ENCODE peak calls at places on chromosome 1, in ten cellular contexts. D is endothelial cell of umbilical vein, E is body of pancreas, M is IMR-90, I is gastrocnemius medialis, R is NB4, X is breast epithelium, J is right lobe of liver, H is heart left ventricle, Z is lower leg skin. A is an unnamed sample.

GRCh38 chr1:23354260-23354659 is 10.2 kb upstream of the HNRNPR start:
- DNase-seq in D (no peak), E (no peak), M (no peak), I (no peak), R (peak; percentile 50), X (no peak), J (no peak), H (no peak), Z (no peak), A (no peak)

GRCh38 chr1:57064379-57064778 is 98.6 kb upstream of the C8B start:
- DNase-seq in D (no peak), E (no peak), M (no peak), I (no peak), R (no peak), X (no peak), J (no peak), H (no peak), Z (no peak), A (no peak)

GRCh38 chr1:27400035-27400962 is 7.9 kb downstream of the GPR3 start:
- DNase-seq in D (no peak), E (no peak), M (no peak), I (no peak), R (no peak), X (no peak), J (no peak), H (no peak), Z (no peak), A (no peak)

GRCh38 chr1:67607699-67608098 is 77.3 kb upstream of the GADD45A start:
- DNase-seq in D (no peak), E (no peak), M (no peak), I (no peak), R (no peak), X (no peak), J (no peak), H (no peak), Z (no peak), A (no peak)

GRCh38 chr1:38680801-38681510 is 178.6 kb downstream of the RRAGC start:
- DNase-seq in D (peak; percentile 15), E (no peak), M (no peak), I (no peak), R (peak; percentile 47), X (no peak), J (no peak), H (no peak), Z (no peak), A (no peak)

GRCh38 chr1:225651376-225651871 is 1.5 kb downstream of the ENAH start:
- DNase-seq in D (peak; percentile 57), E (no peak), M (peak; percentile 51), I (no peak), R (no peak), X (no peak), J (no peak), H (no peak), Z (no peak), A (no peak)

GRCh38 chr1:192539450-192540132 is 36.0 kb upstream of the RGS1 start:
- DNase-seq in D (peak; percentile 95), E (peak; percentile 17), M (peak; percentile 98), I (no peak), R (no peak), X (no peak), J (no peak), H (no peak), Z (no peak), A (no peak)

GRCh38 chr1:109193653-109194590 is 19.8 kb upstream of the SARS1 start:
- DNase-seq in D (peak; percentile 19), E (peak; percentile 46), M (no peak), I (no peak), R (peak; percentile 62), X (no peak), J (peak; percentile 51), H (no peak), Z (no peak), A (no peak)

GRCh38 chr1:223363057-223363855 is 720 bp downstream of the SUSD4 start:
- DNase-seq in D (no peak), E (peak; percentile 21), M (peak; percentile 26), I (no peak), R (peak; percentile 60), X (no peak), J (no peak), H (peak; percentile 48), Z (no peak), A (no peak)

GRCh38 chr1:223358826-223359225 is 5.2 kb downstream of the SUSD4 start:
- DNase-seq in D (no peak), E (no peak), M (no peak), I (no peak), R (no peak), X (no peak), J (no peak), H (no peak), Z (no peak), A (no peak)

GRCh38 chr1:223364685-223365382 is 858 bp upstream of the SUSD4 start:
- DNase-seq in D (no peak), E (no peak), M (no peak), I (no peak), R (peak; percentile 12), X (no peak), J (no peak), H (no peak), Z (no peak), A (no peak)

GRCh38 chr1:223363856-223364684 is at the start of gene SUSD4:
- DNase-seq in D (no peak), E (peak; percentile 72), M (no peak), I (no peak), R (peak; percentile 23), X (no peak), J (peak; percentile 67), H (peak; percentile 29), Z (no peak), A (peak; percentile 85)
- TF ChIP-seq CTCF in D (no peak), E (no peak), M (no peak), I (no peak), R (no peak), X (no peak), J (no peak), H (no peak), Z (no peak), A (no peak)

DNA sequence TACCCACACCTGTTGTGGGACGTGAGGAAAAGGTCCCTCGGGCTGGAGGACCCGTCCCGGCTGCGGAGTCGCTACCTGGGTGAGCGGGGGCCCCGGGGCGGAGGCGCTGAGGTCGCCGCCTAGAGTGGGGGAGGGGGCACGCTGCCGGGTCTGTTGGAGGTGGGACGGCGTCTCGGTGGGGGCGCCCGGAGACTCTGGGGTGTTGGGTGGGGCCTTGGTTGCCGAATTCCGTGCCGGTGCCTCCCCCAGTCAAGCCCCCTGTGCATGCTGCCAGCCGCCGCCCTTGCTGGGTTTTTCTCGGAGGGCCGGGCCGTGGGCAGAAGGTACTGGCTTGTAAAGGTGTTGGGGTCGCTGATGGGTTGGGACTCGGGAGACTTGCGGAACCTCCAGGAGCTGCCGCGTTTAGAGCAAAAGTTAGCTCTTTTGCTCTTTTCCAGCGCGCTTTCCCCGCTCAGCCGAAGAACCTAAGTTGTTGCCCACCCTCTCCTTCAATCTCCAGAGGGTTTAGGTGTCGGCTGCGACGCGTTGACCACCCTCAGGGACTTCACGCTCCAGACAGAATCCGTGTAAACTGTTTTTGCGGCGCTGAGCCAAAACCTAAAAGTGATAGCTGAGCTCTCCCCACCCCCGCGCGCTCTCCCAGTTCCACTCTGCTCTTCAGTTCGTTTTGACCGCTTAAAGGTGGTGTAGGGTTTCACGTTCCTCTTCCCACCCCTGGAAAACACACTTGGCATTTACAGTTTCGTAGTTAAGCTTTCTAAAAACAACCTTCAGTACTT is at the start of gene MPC2:
- DNase-seq in D (peak; percentile 71), E (peak; percentile 77), M (peak; percentile 75), I (peak; percentile 76), R (peak; percentile 76), X (peak; percentile 58), J (peak; percentile 84), H (peak; percentile 81), Z (peak; percentile 71), A (peak; percentile 94)
- TF ChIP-seq POLR2A in D (no peak), E (peak; percentile 44), M (no peak), I (peak; percentile 33), R (peak; percentile 30), X (no peak), J (peak; percentile 19), H (no peak), Z (no peak), A (no peak)

DNA sequence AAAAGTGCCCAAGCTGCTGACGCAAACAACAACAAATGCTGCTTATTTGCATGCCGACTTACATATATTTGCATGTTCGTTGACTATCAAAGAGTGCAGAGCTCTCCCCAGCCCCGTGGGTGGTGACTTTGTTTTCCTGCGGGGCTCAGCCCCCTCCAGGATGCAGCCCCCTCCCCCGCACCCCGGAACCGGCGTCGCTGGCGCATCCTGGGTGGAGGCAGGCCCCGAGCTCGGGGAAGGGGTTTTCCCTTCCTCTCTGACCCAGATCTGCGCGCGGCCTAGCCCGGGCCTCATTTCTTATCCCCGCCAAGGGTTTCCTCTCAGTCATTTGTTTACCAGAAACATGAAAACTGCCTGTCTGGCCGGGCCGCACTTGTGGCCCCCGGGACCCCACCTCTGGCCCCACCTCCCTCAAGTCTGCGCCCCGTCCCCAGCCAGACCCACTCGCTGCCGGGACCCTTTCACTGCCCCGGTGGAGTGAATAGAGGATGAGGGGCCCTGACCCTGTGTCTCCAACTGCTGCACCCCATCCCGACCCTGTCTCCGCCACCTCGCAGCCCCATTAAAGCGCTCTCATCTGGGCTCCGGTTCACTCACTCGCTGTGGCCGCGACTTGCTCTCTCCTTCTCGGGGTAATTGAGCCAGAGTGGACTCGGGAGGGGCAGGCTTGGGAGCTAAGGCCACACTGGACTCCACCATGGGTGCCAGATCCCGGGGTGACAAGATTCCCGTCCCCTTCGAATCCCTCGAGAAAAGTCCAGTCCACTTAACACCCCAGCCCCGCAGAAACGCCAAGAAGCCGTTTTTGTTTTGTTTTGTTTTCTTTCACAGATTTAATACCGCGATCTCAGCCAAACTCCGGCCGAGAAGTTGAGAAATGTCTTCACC is 5.4 kb downstream of the TNFRSF25 start:
- DNase-seq in D (no peak), E (no peak), M (no peak), I (no peak), R (no peak), X (no peak), J (no peak), H (no peak), Z (no peak), A (peak; percentile 86)
- H3K4me3 ChIP-seq in D (no peak overlapping the region), E (no peak overlapping the region), M (no peak overlapping the region), I (no peak overlapping the region), R (no peak overlapping the region), X (peak overlapping the region; percentile 34), J (no peak overlapping the region), H (peak overlapping the region; percentile 20), Z (no peak overlapping the region), A (peak overlapping the region; percentile 32)

GRCh38 chr1:200505257-200505656 is 95.4 kb upstream of the ZNF281 start:
- DNase-seq in D (no peak), E (no peak), M (no peak), I (no peak), R (no peak), X (no peak), J (no peak), H (no peak), Z (no peak), A (no peak)

GRCh38 chr1:200512191-200512590 is 102.4 kb upstream of the ZNF281 start:
- DNase-seq in D (peak; percentile 13), E (no peak), M (peak; percentile 95), I (no peak), R (peak; percentile 11), X (no peak), J (no peak), H (no peak), Z (no peak), A (no peak)

GRCh38 chr1:200510228-200510623 is 100.4 kb upstream of the ZNF281 start:
- DNase-seq in D (peak; percentile 79), E (peak; percentile 83), M (peak; percentile 88), I (peak; percentile 29), R (peak; percentile 85), X (no peak), J (peak; percentile 40), H (peak; percentile 57), Z (peak; percentile 60), A (no peak)

DNA sequence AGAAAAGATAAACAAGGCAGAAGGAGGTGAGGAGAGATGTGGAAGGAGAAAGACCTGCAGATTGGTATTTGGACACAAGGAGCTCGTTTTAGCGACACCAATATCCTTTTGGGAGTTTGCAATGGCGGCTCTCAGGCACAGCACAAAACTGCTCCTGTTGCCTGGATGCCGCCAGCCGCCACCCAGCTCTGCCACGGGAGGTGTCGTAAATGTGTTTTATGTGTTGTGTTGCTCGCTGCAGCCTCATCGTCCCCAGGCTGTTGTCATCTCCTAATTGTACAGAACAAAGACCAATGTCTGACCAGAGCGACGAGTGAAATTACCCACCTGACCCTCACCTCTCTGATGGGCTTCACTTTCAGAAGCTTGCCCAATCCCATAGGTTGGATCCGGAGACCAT is 96.6 kb upstream of the ZNF281 start:
- DNase-seq in D (no peak), E (no peak), M (no peak), I (no peak), R (no peak), X (no peak), J (no peak), H (no peak), Z (no peak), A (no peak)
- TF ChIP-seq CTCF in D (no peak), E (no peak), M (no peak), I (no peak), R (no peak), X (no peak), J (no peak), H (no peak), Z (no peak), A (no peak)